ENCODE peak calls at places on chromosomes 13 and 19, in five cellular contexts. C is uterus, B is neural progenitor cell, R is BJ, J is astrocyte of the cerebellum. Q is an unnamed sample.

GRCh38 chr13:32267836-32268439 is 47.2 kb downstream of the ZAR1L start:
- DNase-seq in C (no peak), B (peak), R (no peak), J (no peak), Q (no peak)

GRCh38 chr13:59770451-59770850 is 393.3 kb downstream of the DIAPH3 start:
- DNase-seq in C (no peak), B (no peak), R (no peak), J (no peak), Q (no peak)

GRCh38 chr19:41955521-41955920 is 3.6 kb downstream of the RABAC1 start:
- DNase-seq in C (no peak), B (no peak), R (no peak), J (no peak), Q (no peak)

GRCh38 chr13:105702441-105702840 is 833.0 kb downstream of the EFNB2 start:
- DNase-seq in C (no peak), B (no peak), R (no peak), J (no peak), Q (no peak)

GRCh38 chr13:104943331-104943730 is 1592.1 kb downstream of the EFNB2 start:
- DNase-seq in C (no peak), B (no peak), R (peak), J (no peak), Q (no peak)

GRCh38 chr19:38912600-38913514 is 871 bp upstream of the CCER2 start:
- DNase-seq in C (no peak), B (no peak), R (no peak), J (no peak), Q (no peak)

GRCh38 chr19:48539503-48540096 is 12.4 kb upstream of the SULT2B1 start:
- DNase-seq in C (no peak), B (no peak), R (no peak), J (no peak), Q (no peak)

GRCh38 chr13:43054803-43055802 is 31.7 kb downstream of the DNAJC15 start:
- DNase-seq in C (peak), B (peak), R (no peak), J (no peak), Q (peak)

GRCh38 chr13:42946927-42947326 is 45.1 kb downstream of the EPSTI1 start:
- DNase-seq in C (no peak), B (no peak), R (no peak), J (peak), Q (no peak)

GRCh38 chr19:15252398-15253018 is 20.3 kb upstream of the EPHX3 start:
- DNase-seq in C (no peak), B (peak), R (no peak), J (no peak), Q (no peak)

GRCh38 chr13:107124129-107124718 is 556.3 kb upstream of the ARGLU1 start:
- DNase-seq in C (no peak), B (peak), R (no peak), J (peak), Q (no peak)

GRCh38 chr19:42301646-42302204 is at the start of gene PRR19:
- DNase-seq in C (no peak), B (peak), R (no peak), J (no peak), Q (no peak)

GRCh38 chr13:36862002-36862706 is 43.1 kb downstream of the RFXAP start:
- DNase-seq in C (no peak), B (no peak), R (no peak), J (no peak), Q (no peak)

GRCh38 chr13:25203256-25203794 is 31.2 kb upstream of the AMER2 start:
- DNase-seq in C (no peak), B (no peak), R (no peak), J (no peak), Q (no peak)

GRCh38 chr19:37943480-37943879 is 36.5 kb downstream of the SIPA1L3 start:
- DNase-seq in C (no peak), B (no peak), R (no peak), J (no peak), Q (no peak)

GRCh38 chr19:16807416-16808274 is 21.6 kb upstream of the SIN3B start:
- DNase-seq in C (no peak), B (no peak), R (no peak), J (no peak), Q (no peak)

GRCh38 chr13:26457212-26457611 is 100.3 kb upstream of the WASF3 start:
- DNase-seq in C (no peak), B (no peak), R (no peak), J (no peak), Q (no peak)

GRCh38 chr19:2497186-2497585 is 21.3 kb downstream of the GADD45B start:
- DNase-seq in C (no peak), B (no peak), R (no peak), J (no peak), Q (no peak)

GRCh38 chr19:48364564-48365363 is 597 bp downstream of the SYNGR4 start:
- DNase-seq in C (peak), B (no peak), R (no peak), J (no peak), Q (no peak)

GRCh38 chr13:36030670-36031331 is 100.4 kb downstream of the DCLK1 start:
- DNase-seq in C (peak), B (peak), R (peak), J (peak), Q (no peak)

GRCh38 chr13:42985312-42986175 is 6.5 kb downstream of the EPSTI1 start:
- DNase-seq in C (peak), B (no peak), R (no peak), J (no peak), Q (no peak)

GRCh38 chr19:11814707-11815050 is 606 bp downstream of the ZNF440 start:
- DNase-seq in C (no peak), B (peak), R (no peak), J (no peak), Q (no peak)

GRCh38 chr13:47326061-47326460 is 429.2 kb upstream of the HTR2A start:
- DNase-seq in C (no peak), B (no peak), R (no peak), J (no peak), Q (peak)

GRCh38 chr19:14519860-14520407 is 1.7 kb upstream of the DNAJB1 start:
- DNase-seq in C (no peak), B (no peak), R (no peak), J (no peak), Q (no peak)

GRCh38 chr19:51688665-51689571 is 4.2 kb upstream of the SPACA6 start:
- DNase-seq in C (peak), B (peak), R (peak), J (peak), Q (peak)

GRCh38 chr13:109385161-109385560 is 401.2 kb downstream of the IRS2 start:
- DNase-seq in C (no peak), B (no peak), R (peak), J (peak), Q (no peak)

GRCh38 chr19:3483226-3483628 is at the start of gene SMIM44:
- DNase-seq in C (no peak), B (no peak), R (no peak), J (no peak), Q (no peak)

GRCh38 chr13:52156724-52157251 is 2.6 kb downstream of the NEK3 start:
- DNase-seq in C (no peak), B (no peak), R (no peak), J (peak), Q (no peak)

GRCh38 chr13:97367016-97367415 is 67.0 kb upstream of the RAP2A start:
- DNase-seq in C (no peak), B (no peak), R (no peak), J (peak), Q (peak)

DNA sequence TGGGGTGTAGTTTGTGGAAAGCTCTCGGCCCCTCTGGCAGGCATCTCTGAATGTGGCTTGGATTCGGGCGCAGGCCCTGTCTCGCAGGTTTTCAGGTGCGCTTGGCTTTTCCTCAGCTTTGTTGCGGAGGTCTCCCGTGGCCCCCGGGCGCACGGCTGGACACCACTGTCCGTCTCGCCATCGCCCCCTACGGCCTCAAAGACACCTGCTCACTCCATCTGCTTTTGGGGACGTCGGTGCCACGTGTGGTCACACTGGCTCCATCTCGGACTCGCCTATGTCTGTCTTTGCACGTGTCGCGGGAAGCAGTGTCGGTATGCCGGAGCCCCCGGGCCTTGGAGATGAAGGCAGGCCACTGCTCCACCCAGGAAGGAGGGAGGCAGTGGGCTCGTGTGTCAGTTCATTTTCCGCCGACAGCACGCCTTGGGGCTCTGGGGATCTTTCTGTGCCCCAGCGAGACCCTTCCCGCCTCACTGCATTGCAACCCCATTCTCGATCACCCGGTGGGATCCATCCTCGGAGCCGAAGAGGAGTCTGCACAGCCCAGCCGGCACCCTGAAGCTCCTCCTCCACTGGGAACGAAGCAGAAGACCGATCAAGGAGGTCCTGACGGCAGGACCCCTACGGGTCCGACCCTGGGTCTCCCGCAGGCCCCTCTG is 42.1 kb downstream of the ZNF146 start:
- DNase-seq in C (no peak), B (no peak), R (no peak), J (no peak), Q (no peak)
- H3K4me3 ChIP-seq in C (peak), B (no peak), R (peak), J (peak), Q (peak)

GRCh38 chr19:13011653-13012389 is 16.5 kb downstream of the NFIX start:
- DNase-seq in C (no peak), B (no peak), R (no peak), J (no peak), Q (no peak)
- TF ChIP-seq CTCF in C (no peak), B (no peak), R (no peak), J (no peak), Q (no peak)

GRCh38 chr19:50477751-50478515 is 1.3 kb upstream of the GARIN5A start:
- DNase-seq in C (no peak), B (no peak), R (no peak), J (no peak), Q (no peak)

GRCh38 chr19:50476943-50477264 is 256 bp upstream of the GARIN5A start:
- DNase-seq in C (no peak), B (no peak), R (no peak), J (no peak), Q (no peak)

GRCh38 chr19:50476224-50476942 is at the start of the genes EMC10 and GARIN5A:
- DNase-seq in C (peak), B (peak), R (peak), J (peak), Q (peak)

GRCh38 chr19:50475101-50475568 is 1.2 kb upstream of the EMC10 start:
- DNase-seq in C (no peak), B (no peak), R (no peak), J (no peak), Q (no peak)

DNA sequence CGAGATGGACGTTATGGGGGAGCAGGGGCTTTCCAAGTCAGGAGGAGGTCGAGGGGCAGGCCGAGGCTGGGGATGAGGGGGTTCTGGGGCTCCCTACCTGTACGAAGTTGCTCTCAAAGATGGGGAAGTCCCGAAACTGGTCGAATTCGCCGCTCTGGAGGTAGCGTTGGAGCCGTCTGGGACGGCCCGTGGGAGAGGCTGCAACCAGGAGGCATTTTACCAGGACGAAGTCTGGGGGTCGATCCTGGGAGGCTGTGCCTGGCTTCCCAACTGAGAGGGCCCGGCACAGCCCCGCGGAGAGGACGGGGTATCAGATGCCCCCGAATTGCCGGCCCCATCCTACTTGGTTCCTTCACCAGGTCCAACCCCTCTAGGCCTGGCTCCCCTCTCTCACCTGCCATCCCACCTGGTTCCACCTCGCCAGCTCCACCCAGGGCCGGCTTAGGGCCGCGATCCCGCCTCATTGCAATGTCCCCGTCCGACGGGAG is 527 bp upstream of the EMC10 start:
- DNase-seq in C (no peak), B (no peak), R (no peak), J (no peak), Q (no peak)
- H3K4me3 ChIP-seq in C (no peak), B (peak), R (peak), J (peak), Q (peak)

GRCh38 chr19:9834726-9835506 is at the start of gene PIN1:
- DNase-seq in C (peak), B (peak), R (peak), J (peak), Q (peak)
- TF ChIP-seq CTCF in C (peak), B (peak), R (peak), J (peak), Q (peak)

GRCh38 chr19:18388328-18389094 is 2.6 kb downstream of the GDF15 start:
- DNase-seq in C (peak), B (peak), R (no peak), J (no peak), Q (no peak)

GRCh38 chr19:18387395-18387794 is 1.4 kb downstream of the GDF15 start:
- DNase-seq in C (no peak), B (no peak), R (no peak), J (no peak), Q (no peak)

GRCh38 chr19:18385359-18385674 is 641 bp upstream of the GDF15 start:
- DNase-seq in C (no peak), B (no peak), R (no peak), J (no peak), Q (no peak)

GRCh38 chr19:18385675-18386542 is at the start of gene GDF15:
- DNase-seq in C (peak), B (peak), R (peak), J (peak), Q (no peak)

GRCh38 chr19:18386543-18387251 is 739 bp downstream of the GDF15 start:
- DNase-seq in C (no peak), B (no peak), R (no peak), J (no peak), Q (no peak)
- H3K4me3 ChIP-seq in C (no peak), B (no peak), R (peak), J (peak), Q (peak)

DNA sequence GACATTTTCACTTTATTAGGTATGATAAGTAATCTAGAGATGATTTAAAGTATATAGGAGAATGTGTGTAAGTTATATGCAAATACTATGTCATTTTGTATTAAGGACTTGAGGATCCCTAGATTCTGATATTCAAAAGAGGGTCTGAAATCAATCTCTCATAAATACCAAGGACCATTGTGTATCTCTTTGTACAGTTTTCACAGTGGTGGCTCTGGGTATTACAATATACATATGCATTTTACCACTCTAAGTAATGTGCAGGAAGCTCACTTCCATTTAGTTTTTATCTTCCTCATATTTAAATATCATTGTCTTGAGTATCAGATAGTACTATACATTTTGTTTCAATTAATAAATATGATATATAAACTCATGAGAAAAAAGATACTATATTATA is 862.6 kb upstream of the PCDH20 start:
- DNase-seq in C (no peak), B (no peak), R (no peak), J (no peak), Q (no peak)
- TF ChIP-seq CTCF in C (no peak), B (peak), R (no peak), J (no peak), Q (no peak)

GRCh38 chr13:67228031-67228430 is 2.1 kb downstream of the PCDH9 start:
- DNase-seq in C (no peak), B (no peak), R (no peak), J (no peak), Q (no peak)
- H3K4me3 ChIP-seq in C (no peak), B (no peak), R (no peak), J (peak), Q (no peak)

DNA sequence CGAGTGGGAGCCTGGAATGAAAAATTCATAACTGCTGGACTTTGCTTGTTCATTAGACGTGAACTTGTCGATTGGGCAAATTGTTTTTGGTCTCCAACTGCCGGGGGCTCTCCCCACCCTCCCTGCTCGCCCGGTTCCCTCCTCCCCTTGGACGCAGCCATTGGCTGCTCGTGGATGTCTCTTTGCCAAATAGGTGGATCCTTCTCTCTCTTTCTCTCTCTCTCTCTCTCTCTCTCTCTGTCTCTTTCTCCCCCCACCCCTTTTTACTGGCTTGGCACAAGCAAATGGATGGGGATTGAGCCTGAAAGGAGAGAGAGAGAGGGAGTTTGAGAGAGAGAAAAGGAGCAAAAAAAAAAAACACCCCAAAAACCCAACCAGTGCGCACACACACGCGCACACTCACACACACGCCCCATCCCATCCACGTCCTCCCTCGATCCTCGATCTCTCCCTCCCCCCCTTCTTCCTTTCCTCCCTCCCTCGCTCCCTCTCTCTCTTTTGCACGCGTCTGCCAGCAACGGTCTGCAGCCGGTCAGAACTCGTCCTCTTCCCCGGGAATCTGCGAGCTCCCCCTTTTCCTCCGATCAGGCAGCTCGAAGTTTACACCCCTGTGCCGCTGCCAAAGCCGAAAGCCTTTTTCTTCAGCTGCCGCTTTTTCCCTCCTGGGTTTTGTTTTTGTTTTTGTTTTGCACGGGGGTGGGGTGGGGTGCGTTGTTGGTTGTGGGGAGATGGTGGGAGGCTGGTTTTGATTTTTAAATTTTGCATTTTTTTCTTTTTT is 27.8 kb downstream of the NFIX start:
- DNase-seq in C (peak), B (peak), R (peak), J (peak), Q (peak)
- TF ChIP-seq CTCF in C (peak), B (no peak), R (no peak), J (no peak), Q (no peak)

GRCh38 chr13:50376895-50377575 is 361.8 kb downstream of the KCNRG start:
- DNase-seq in C (no peak), B (peak), R (no peak), J (no peak), Q (no peak)

GRCh38 chr13:50380905-50381304 is 365.7 kb downstream of the KCNRG start:
- DNase-seq in C (no peak), B (no peak), R (no peak), J (no peak), Q (no peak)

GRCh38 chr13:50379584-50379983 is 364.3 kb downstream of the KCNRG start:
- DNase-seq in C (no peak), B (no peak), R (no peak), J (no peak), Q (no peak)

GRCh38 chr13:50377726-50378270 is 362.6 kb downstream of the KCNRG start:
- DNase-seq in C (no peak), B (no peak), R (no peak), J (no peak), Q (no peak)

DNA sequence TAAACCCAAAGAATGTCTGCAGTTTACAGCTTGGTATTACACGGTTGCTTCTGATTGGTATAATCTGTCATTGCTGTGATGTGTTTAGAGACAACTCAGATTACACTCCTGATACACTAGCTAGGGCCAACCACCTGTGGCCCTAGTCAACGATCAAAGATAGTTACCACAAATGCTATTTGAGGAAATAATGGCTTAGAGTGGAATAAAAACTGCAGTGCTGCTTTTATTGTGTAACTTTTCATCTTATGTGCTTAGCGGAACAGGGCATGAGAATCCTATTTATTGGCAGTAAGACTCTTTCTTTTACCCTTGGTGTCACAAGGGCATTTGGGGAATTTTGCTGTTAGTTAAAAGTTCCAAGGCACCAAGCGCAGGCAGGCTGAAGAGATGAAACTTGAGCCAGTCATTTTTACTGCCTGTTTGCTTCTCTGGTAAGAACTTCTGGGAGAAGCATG is 363.3 kb downstream of the KCNRG start:
- DNase-seq in C (no peak), B (no peak), R (no peak), J (no peak), Q (no peak)
- H3K4me3 ChIP-seq in C (no peak), B (no peak), R (no peak), J (no peak), Q (no peak)

Q was measured in HFF-Myc.